ENCODE peak calls at places on chromosomes 3 and 15, in nine cellular contexts. R, W, T, O, M, L, S, K and X are unnamed samples.

GRCh38 chr3:85304360-85304964 is 345.7 kb downstream of the CADM2 start:
- DNase-seq in R (no peak), W (no peak), T (no peak), O (no peak), M (no peak), L (no peak), S (no peak), K (no peak), X (no peak)

GRCh38 chr3:42736531-42736930 is 33.9 kb upstream of the HHATL start:
- DNase-seq in R (no peak), W (no peak), T (no peak), O (no peak), M (no peak), L (no peak), S (no peak), K (no peak), X (no peak)

GRCh38 chr3:120451670-120452220 is 953 bp upstream of the FSTL1 start:
- DNase-seq in R (no peak), W (no peak), T (no peak), O (no peak), M (no peak), L (no peak), S (no peak), K (no peak), X (no peak)

GRCh38 chr15:99324082-99324620 is 72.9 kb downstream of the LRRC28 start:
- DNase-seq in R (peak), W (no peak), T (no peak), O (no peak), M (no peak), L (no peak), S (no peak), K (no peak), X (no peak)

GRCh38 chr15:70158309-70158995 is 60.7 kb upstream of the TLE3 start:
- DNase-seq in R (no peak), W (no peak), T (no peak), O (no peak), M (peak), L (no peak), S (no peak), K (no peak), X (no peak)

GRCh38 chr3:46423588-46423987 is 16.5 kb downstream of the CCRL2 start:
- DNase-seq in R (no peak), W (no peak), T (no peak), O (no peak), M (no peak), L (no peak), S (no peak), K (no peak), X (no peak)

GRCh38 chr3:110738531-110738930 is 333.1 kb upstream of the NECTIN3 start:
- DNase-seq in R (peak), W (no peak), T (no peak), O (no peak), M (no peak), L (no peak), S (no peak), K (no peak), X (no peak)

GRCh38 chr3:170033489-170033888 is 4.3 kb upstream of the GPR160 start:
- DNase-seq in R (no peak), W (peak), T (no peak), O (peak), M (no peak), L (peak), S (peak), K (peak), X (no peak)

GRCh38 chr3:67094769-67095168 is 96.7 kb downstream of the KBTBD8 start:
- DNase-seq in R (peak), W (no peak), T (no peak), O (no peak), M (peak), L (no peak), S (no peak), K (no peak), X (no peak)

GRCh38 chr15:51494411-51495314 is 127.9 kb downstream of the DMXL2 start:
- DNase-seq in R (no peak), W (no peak), T (no peak), O (no peak), M (no peak), L (no peak), S (no peak), K (no peak), X (no peak)